ENCODE peak calls at places on chromosome 1, in six cellular contexts. Q, S, U, M, Z and O are unnamed samples.

GRCh38 chr1:214281030-214281901 is at the start of gene SMYD2:
- DNase-seq in M (peak; percentile 74), Q (peak; percentile 79), Z (peak; percentile 97), S (no peak), U (no peak), O (no peak)

GRCh38 chr1:208182880-208183279 is 61.3 kb downstream of the PLXNA2 start:
- DNase-seq in U (no peak), M (no peak), S (no peak), Z (no peak), Q (no peak), O (no peak)

GRCh38 chr1:225378880-225379279 is 49.0 kb downstream of the LBR start:
- DNase-seq in U (no peak), Z (no peak), M (no peak), S (no peak), Q (no peak), O (no peak)

GRCh38 chr1:178643871-178644270 is 81.2 kb upstream of the RALGPS2 start:
- DNase-seq in M (no peak), U (no peak), S (no peak), Q (no peak), Z (no peak), O (no peak)

GRCh38 chr1:212618466-212619210 is 10.1 kb downstream of the ATF3 start:
- DNase-seq in Q (no peak), S (no peak), M (no peak), U (no peak), Z (no peak), O (no peak)

GRCh38 chr1:7278827-7279752 is 492.0 kb upstream of the VAMP3 start:
- DNase-seq in Q (no peak), S (no peak), U (no peak), Z (no peak), M (no peak), O (no peak)

GRCh38 chr1:200075522-200075921 is 48.0 kb downstream of the NR5A2 start:
- DNase-seq in S (no peak), Z (no peak), U (no peak), Q (no peak), M (no peak), O (no peak)

GRCh38 chr1:1371354-1371740 is 3.7 kb downstream of the AURKAIP1 start:
- DNase-seq in S (no peak), M (no peak), Q (no peak), Z (no peak), U (no peak), O (no peak)

GRCh38 chr1:192951961-192952460 is 107.1 kb downstream of the UCHL5 start:
- DNase-seq in Q (peak; percentile 42), Z (no peak), S (no peak), M (no peak), U (peak; percentile 35), O (no peak)

GRCh38 chr1:54998677-54999076 is at the start of gene BSND:
- DNase-seq in Q (peak; percentile 12), S (no peak), U (no peak), M (no peak), Z (no peak), O (no peak)

GRCh38 chr1:33111965-33112364 is 31.0 kb downstream of the AZIN2 start:
- DNase-seq in Q (peak; percentile 28), S (no peak), U (no peak), M (no peak), Z (no peak), O (peak; percentile 14)

GRCh38 chr1:188188317-188188716 is 1359.6 kb downstream of the PLA2G4A start:
- DNase-seq in Q (no peak), S (no peak), M (no peak), Z (no peak), U (no peak), O (no peak)

GRCh38 chr1:160748182-160748876 is 9.3 kb downstream of the SLAMF7 start:
- DNase-seq in Z (no peak), M (no peak), U (no peak), S (no peak), Q (peak; percentile 29), O (no peak)

GRCh38 chr1:232980336-232980978 is 30.0 kb downstream of the NTPCR start:
- DNase-seq in U (no peak), Z (no peak), M (no peak), S (no peak), Q (no peak), O (no peak)

GRCh38 chr1:25590096-25590824 is 26.3 kb upstream of the MAN1C1 start:
- DNase-seq in Z (no peak), U (no peak), Q (no peak), M (no peak), S (no peak), O (no peak)

GRCh38 chr1:174413632-174414031 is 34.1 kb upstream of the GPR52 start:
- DNase-seq in M (no peak), S (no peak), Q (no peak), U (no peak), Z (no peak), O (no peak)

GRCh38 chr1:921011-921837 is 2.5 kb upstream of the SAMD11 start:
- DNase-seq in M (peak; percentile 73), S (no peak), Z (peak; percentile 89), U (no peak), Q (peak; percentile 33), O (peak; percentile 30)

GRCh38 chr1:201861448-201861847 is 27.2 kb upstream of the SHISA4 start:
- DNase-seq in M (no peak), Z (no peak), Q (no peak), U (no peak), S (no peak), O (no peak)

GRCh38 chr1:39759436-39759726 is 11.8 kb downstream of the OXCT2 start:
- DNase-seq in M (no peak), U (no peak), Z (no peak), Q (no peak), S (no peak), O (no peak)

GRCh38 chr1:22600071-22600816 is 36.2 kb upstream of the C1QA start:
- DNase-seq in M (no peak), Q (no peak), S (no peak), Z (no peak), U (no peak), O (no peak)

GRCh38 chr1:93015590-93015989 is 54.3 kb upstream of the DIPK1A start:
- DNase-seq in Q (no peak), Z (no peak), M (no peak), U (no peak), S (no peak), O (peak; percentile 1)

GRCh38 chr1:157566484-157567300 is 14.4 kb upstream of the FCRL5 start:
- DNase-seq in Q (peak; percentile 48), M (no peak), S (no peak), U (no peak), Z (no peak), O (no peak)

GRCh38 chr1:23577056-23577985 is 18.0 kb upstream of the ID3 start:
- DNase-seq in Z (no peak), Q (peak; percentile 96), U (no peak), M (no peak), S (peak; percentile 18), O (peak; percentile 35)

GRCh38 chr1:162562452-162562828 is 918 bp downstream of the UAP1 start:
- DNase-seq in Z (no peak), S (no peak), Q (peak; percentile 40), M (no peak), U (peak; percentile 62), O (peak; percentile 54)

GRCh38 chr1:201517631-201518030 is 10.7 kb upstream of the CSRP1 start:
- DNase-seq in Z (no peak), M (no peak), U (no peak), Q (no peak), S (no peak), O (no peak)

GRCh38 chr1:60573726-60574409 is 500.3 kb upstream of the C1orf87 start:
- DNase-seq in M (no peak), S (no peak), U (no peak), Z (peak; percentile 18), Q (no peak), O (no peak)

GRCh38 chr1:176529395-176529794 is 66.4 kb downstream of the PAPPA2 start:
- DNase-seq in U (no peak), M (no peak), Q (no peak), S (no peak), Z (no peak), O (no peak)

GRCh38 chr1:171137580-171137979 is 46.9 kb downstream of the FMO3 start:
- DNase-seq in M (no peak), Q (no peak), S (no peak), Z (no peak), U (no peak), O (no peak)

GRCh38 chr1:88876573-88877335 is 14.6 kb downstream of the GTF2B start:
- DNase-seq in Z (no peak), M (no peak), U (no peak), S (no peak), Q (no peak), O (no peak)

GRCh38 chr1:93528416-93528815 is 80.5 kb downstream of the FNBP1L start:
- DNase-seq in Z (no peak), M (no peak), U (no peak), Q (no peak), S (no peak), O (no peak)

GRCh38 chr1:213014642-213015041 is 1.0 kb downstream of the ANGEL2 start:
- DNase-seq in M (no peak), Q (peak; percentile 12), S (no peak), Z (peak; percentile 38), U (no peak), O (no peak)

GRCh38 chr1:211082824-211083223 is 51.1 kb downstream of the KCNH1 start:
- DNase-seq in Q (no peak), U (no peak), M (no peak), Z (no peak), S (no peak), O (no peak)

GRCh38 chr1:32926562-32926961 is 25.4 kb upstream of the TMEM54 start:
- DNase-seq in Z (no peak), U (no peak), Q (no peak), S (no peak), M (no peak), O (no peak)